ENCODE peak calls at places on chromosomes 4 and X, in eight cellular contexts. H is adrenal gland, V is ascending aorta, G is mesendoderm, F is right cardiac atrium, Y is kidney, L is A549, A is Peyer's patch. O is an unnamed sample.

GRCh38 chr4:982814-983213 is 4.0 kb upstream of the IDUA start:
- DNase-seq in H (no peak), V (no peak), G (no peak), F (no peak), Y (no peak), L (no peak), A (no peak), O (no peak)

GRCh38 chrX:69107231-69107739 is 58.0 kb downstream of the PJA1 start:
- DNase-seq in H (no peak), V (no peak), G (peak; percentile 98), F (peak; percentile 82), Y (no peak), L (no peak), A (no peak), O (no peak)

GRCh38 chr4:96035727-96036126 is 195.8 kb downstream of the PDHA2 start:
- DNase-seq in H (peak; percentile 18), V (no peak), G (peak; percentile 63), F (no peak), Y (no peak), L (no peak), A (no peak), O (no peak)

GRCh38 chrX:17580529-17581155 is 156.7 kb upstream of the SCML1 start:
- DNase-seq in H (peak; percentile 25), V (peak; percentile 75), G (peak; percentile 27), F (peak; percentile 34), Y (peak; percentile 82), L (no peak), A (no peak), O (no peak)

GRCh38 chrX:69065451-69065850 is 99.8 kb downstream of the PJA1 start:
- DNase-seq in H (no peak), V (peak; percentile 39), G (no peak), F (no peak), Y (no peak), L (no peak), A (no peak), O (no peak)

GRCh38 chrX:136210243-136210642 is 41.0 kb downstream of the MAP7D3 start:
- DNase-seq in H (no peak), V (peak; percentile 27), G (no peak), F (no peak), Y (no peak), L (no peak), A (no peak), O (no peak)

GRCh38 chrX:51182545-51182944 is 150.1 kb upstream of the NUDT10 start:
- DNase-seq in H (no peak), V (no peak), G (peak; percentile 45), F (no peak), Y (no peak), L (no peak), A (no peak), O (no peak)

GRCh38 chr4:6763330-6763851 is 19.1 kb upstream of the KIAA0232 start:
- DNase-seq in H (no peak), V (peak; percentile 54), G (peak; percentile 45), F (no peak), Y (peak; percentile 58), L (no peak), A (no peak), O (no peak)

GRCh38 chr4:145375416-145375815 is 106.2 kb upstream of the SMAD1 start:
- DNase-seq in H (no peak), V (no peak), G (no peak), F (no peak), Y (peak; percentile 41), L (no peak), A (no peak), O (no peak)

GRCh38 chr4:102623622-102624021 is 122.5 kb downstream of the NFKB1 start:
- DNase-seq in H (peak; percentile 39), V (no peak), G (peak; percentile 67), F (no peak), Y (no peak), L (peak; percentile 58), A (no peak), O (no peak)

GRCh38 chr4:176044589-176044951 is 21.1 kb upstream of the WDR17 start:
- DNase-seq in H (no peak), V (no peak), G (no peak), F (peak; percentile 56), Y (no peak), L (no peak), A (no peak), O (no peak)

DNA sequence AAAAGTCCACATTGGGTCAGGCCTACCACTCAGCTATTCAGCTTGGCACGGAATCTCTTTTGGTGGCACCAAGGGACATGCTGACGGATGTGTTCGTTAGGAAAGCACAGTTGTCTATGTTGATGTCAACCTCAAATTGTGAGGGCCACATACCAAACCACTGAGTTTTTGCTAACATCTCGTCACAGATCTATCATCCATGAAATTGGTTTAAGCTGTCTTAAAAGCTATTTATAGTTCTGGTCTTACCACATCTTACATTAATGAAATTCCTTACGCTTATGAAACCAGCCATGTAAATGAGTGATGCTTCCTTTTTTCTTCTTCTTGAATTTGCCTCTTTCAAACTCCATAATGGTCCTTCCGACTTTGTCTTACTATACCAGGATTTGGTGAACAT is 101.5 kb downstream of the MGST2 start:
- DNase-seq in H (no peak), V (no peak), G (no peak), F (no peak), Y (no peak), L (no peak), A (no peak), O (no peak)
- H3K4me1 ChIP-seq in H (peaks cover 25% of the 10 kb centered on the region), V (peaks cover 8% of the 10 kb centered on the region), G (no peaks in the 10 kb centered on the region), F (peaks cover 9% of the 10 kb centered on the region), Y (peaks cover 13% of the 10 kb centered on the region), L (no peaks in the 10 kb centered on the region), A (peaks cover 20% of the 10 kb centered on the region), O (no peaks in the 10 kb centered on the region)

GRCh38 chr4:141501395-141501794 is 135.0 kb upstream of the IL15 start:
- DNase-seq in H (no peak), V (no peak), G (no peak), F (no peak), Y (no peak), L (no peak), A (no peak), O (no peak)

GRCh38 chr4:141502755-141503154 is 133.6 kb upstream of the IL15 start:
- DNase-seq in H (no peak), V (no peak), G (no peak), F (no peak), Y (no peak), L (no peak), A (no peak), O (no peak)

GRCh38 chr4:141501931-141502330 is 134.5 kb upstream of the IL15 start:
- DNase-seq in H (no peak), V (no peak), G (no peak), F (no peak), Y (no peak), L (no peak), A (no peak), O (no peak)

GRCh38 chr4:141497627-141498026 is 138.8 kb upstream of the IL15 start:
- DNase-seq in H (no peak), V (no peak), G (no peak), F (no peak), Y (no peak), L (no peak), A (no peak), O (no peak)

GRCh38 chr4:141499454-141499853 is 136.9 kb upstream of the IL15 start:
- DNase-seq in H (no peak), V (no peak), G (no peak), F (no peak), Y (no peak), L (no peak), A (no peak), O (no peak)
- H3K4me1 ChIP-seq in H (no peaks in the 10 kb centered on the region), V (no peaks in the 10 kb centered on the region), G (no peaks in the 10 kb centered on the region), F (no peaks in the 10 kb centered on the region), Y (no peaks in the 10 kb centered on the region), L (peaks cover 3% of the 10 kb centered on the region), A (no peaks in the 10 kb centered on the region), O (no peaks in the 10 kb centered on the region)

GRCh38 chr4:26912069-26912468 is 51.4 kb downstream of the STIM2 start:
- DNase-seq in H (no peak), V (no peak), G (no peak), F (no peak), Y (no peak), L (no peak), A (no peak), O (no peak)
- H3K4me1 ChIP-seq in H (peaks cover 27% of the 10 kb centered on the region), V (no peaks in the 10 kb centered on the region), G (peaks cover 2% of the 10 kb centered on the region), F (peaks cover 5% of the 10 kb centered on the region), Y (peaks cover 2% of the 10 kb centered on the region), L (no peaks in the 10 kb centered on the region), A (no peaks in the 10 kb centered on the region), O (no peaks in the 10 kb centered on the region)

GRCh38 chr4:186158966-186159365 is 32.4 kb upstream of the CYP4V2 start:
- DNase-seq in H (no peak), V (no peak), G (no peak), F (no peak), Y (no peak), L (no peak), A (no peak), O (no peak)
- H3K4me1 ChIP-seq in H (no peaks in the 10 kb centered on the region), V (no peaks in the 10 kb centered on the region), G (no peaks in the 10 kb centered on the region), F (no peaks in the 10 kb centered on the region), Y (no peaks in the 10 kb centered on the region), L (no peaks in the 10 kb centered on the region), A (no peaks in the 10 kb centered on the region), O (no peaks in the 10 kb centered on the region)

DNA sequence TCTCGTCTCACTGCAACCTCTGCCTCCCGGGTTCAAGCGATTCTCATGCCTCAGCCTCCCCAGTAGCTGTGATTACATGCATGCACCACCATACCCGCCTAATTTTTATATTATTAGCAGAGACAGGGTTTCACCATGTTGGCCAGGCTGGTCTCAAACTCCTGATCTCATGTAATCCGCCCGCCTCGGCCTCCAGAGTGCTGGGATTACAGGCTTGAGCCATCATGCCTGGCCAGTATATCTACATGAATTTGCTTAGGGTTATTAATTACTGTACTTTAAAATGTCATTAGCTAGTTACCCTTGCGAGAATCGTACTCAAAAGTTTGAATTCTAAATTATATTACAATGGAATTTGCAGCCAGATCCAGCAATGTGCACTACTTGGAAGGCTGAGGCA is 8.9 kb downstream of the CPEB2 start:
- DNase-seq in H (no peak), V (no peak), G (no peak), F (no peak), Y (peak; percentile 15), L (no peak), A (no peak), O (no peak)
- H3K4me1 ChIP-seq in H (peaks cover 49% of the 10 kb centered on the region), V (no peaks in the 10 kb centered on the region), G (peaks cover 2% of the 10 kb centered on the region), F (peaks cover 3% of the 10 kb centered on the region), Y (no peaks in the 10 kb centered on the region), L (peaks cover 80% of the 10 kb centered on the region), A (peaks cover 13% of the 10 kb centered on the region), O (no peaks in the 10 kb centered on the region)